ENCODE peak calls at places on chromosomes 12 and 14, in seven cellular contexts. K is AG04450, E is NCI-H226, V is SW480, T is heart left ventricle, H is small intestine, Y is islet precursor cell. P is an unnamed sample.

GRCh38 chr12:46547421-46548340 is 175.1 kb upstream of the SLC38A2 start:
- DNase-seq in V (no peak), K (no peak), H (no peak), T (no peak), Y (no peak), E (peak), P (no peak)

GRCh38 chr12:30417697-30418231 is 277.9 kb downstream of the IPO8 start:
- DNase-seq in Y (peak), E (peak), H (no peak), V (no peak), K (peak), T (peak), P (no peak)

GRCh38 chr14:60164404-60164716 is 838 bp downstream of the DHRS7 start:
- DNase-seq in V (no peak), H (peak), T (no peak), E (peak), Y (no peak), K (no peak), P (no peak)

GRCh38 chr12:6699989-6700645 is 498 bp downstream of the PIANP start:
- DNase-seq in Y (peak), E (no peak), T (no peak), V (no peak), K (no peak), H (no peak), P (peak)

GRCh38 chr12:44362947-44363346 is 513.2 kb downstream of the NELL2 start:
- DNase-seq in K (no peak), H (no peak), T (no peak), Y (no peak), V (no peak), E (no peak), P (no peak)

GRCh38 chr12:84508325-84508861 is 404.2 kb downstream of the SLC6A15 start:
- DNase-seq in K (no peak), Y (peak), H (no peak), T (peak), E (peak), V (peak), P (no peak)

GRCh38 chr14:74955229-74955999 is at the start of gene PGF:
- DNase-seq in Y (peak), H (peak), V (peak), K (no peak), E (no peak), T (peak), P (no peak)

GRCh38 chr14:28756896-28757570 is 9.6 kb upstream of the FOXG1 start:
- DNase-seq in E (peak), H (peak), Y (peak), K (no peak), T (no peak), V (peak), P (no peak)

GRCh38 chr14:93775744-93776143 is 12.5 kb downstream of the PRIMA1 start:
- DNase-seq in E (no peak), V (no peak), K (no peak), T (no peak), Y (no peak), H (no peak), P (no peak)

GRCh38 chr14:61537567-61538463 is 157.5 kb upstream of the HIF1A start:
- DNase-seq in V (peak), Y (peak), E (peak), T (no peak), H (peak), K (no peak), P (peak)

GRCh38 chr12:107461222-107461980 is 224.2 kb upstream of the PWP1 start:
- DNase-seq in Y (no peak), V (no peak), E (peak), H (no peak), T (no peak), K (peak), P (no peak)

GRCh38 chr12:89731614-89732013 is 23.0 kb upstream of the ATP2B1 start:
- DNase-seq in Y (no peak), V (no peak), K (no peak), T (no peak), E (peak), H (no peak), P (no peak)

GRCh38 chr12:103924761-103925641 is 5.2 kb upstream of the HSP90B1 start:
- DNase-seq in T (no peak), V (peak), K (peak), E (peak), H (peak), Y (peak), P (peak)

GRCh38 chr12:110067531-110067930 is 19.2 kb upstream of the C12orf76 start:
- DNase-seq in T (no peak), Y (no peak), H (no peak), E (no peak), V (no peak), K (no peak), P (no peak)

P was measured in CD8-positive, alpha-beta T cell.